ENCODE peak calls at places on chromosomes 12 and 14, in five cellular contexts. G, H, Q, W and P are unnamed samples.

GRCh38 chr14:88749139-88749538 is 43.6 kb downstream of the EML5 start:
- DNase-seq in W (no peak), H (no peak), G (no peak), Q (no peak), P (no peak)

GRCh38 chr14:24816929-24817637 is 183.1 kb upstream of the GZMB start:
- DNase-seq in Q (no peak), H (peak; percentile 98), W (no peak), G (peak; percentile 81), P (no peak)

GRCh38 chr14:95326987-95327386 is 7.3 kb upstream of the CLMN start:
- DNase-seq in W (peak; percentile 76), G (no peak), Q (no peak), H (no peak), P (no peak)

GRCh38 chr12:109529618-109530300 is 43.5 kb downstream of the MMAB start:
- DNase-seq in W (no peak), Q (no peak), G (no peak), H (no peak), P (peak; percentile 4)

GRCh38 chr12:48788852-48789775 is at the start of gene ADCY6:
- DNase-seq in H (peak; percentile 67), Q (peak; percentile 83), W (no peak), G (peak; percentile 80), P (peak; percentile 3)

GRCh38 chr14:81256289-81256960 is 35.7 kb upstream of the GTF2A1 start:
- DNase-seq in W (no peak), H (no peak), G (no peak), Q (no peak), P (no peak)

GRCh38 chr14:81450976-81451375 is 50.9 kb upstream of the STON2 start:
- DNase-seq in W (no peak), H (no peak), Q (no peak), G (no peak), P (no peak)

GRCh38 chr14:31022386-31022785 is 3.1 kb upstream of the AP4S1 start:
- DNase-seq in W (no peak), H (no peak), G (no peak), Q (no peak), P (no peak)

GRCh38 chr12:73421832-73422231 is 1115.8 kb upstream of the ATXN7L3B start:
- DNase-seq in Q (no peak), W (no peak), G (no peak), H (no peak), P (no peak)

GRCh38 chr12:78293039-78293686 is 462.5 kb downstream of the NAV3 start:
- DNase-seq in Q (no peak), G (no peak), W (no peak), H (peak; percentile 36), P (no peak)

GRCh38 chr12:75852143-75852542 is 179.4 kb downstream of the PHLDA1 start:
- DNase-seq in W (no peak), H (no peak), Q (no peak), G (no peak), P (no peak)

GRCh38 chr12:31835276-31835882 is 106.6 kb upstream of the AMN1 start:
- DNase-seq in Q (no peak), W (no peak), H (peak; percentile 50), G (no peak), P (no peak)

DNA sequence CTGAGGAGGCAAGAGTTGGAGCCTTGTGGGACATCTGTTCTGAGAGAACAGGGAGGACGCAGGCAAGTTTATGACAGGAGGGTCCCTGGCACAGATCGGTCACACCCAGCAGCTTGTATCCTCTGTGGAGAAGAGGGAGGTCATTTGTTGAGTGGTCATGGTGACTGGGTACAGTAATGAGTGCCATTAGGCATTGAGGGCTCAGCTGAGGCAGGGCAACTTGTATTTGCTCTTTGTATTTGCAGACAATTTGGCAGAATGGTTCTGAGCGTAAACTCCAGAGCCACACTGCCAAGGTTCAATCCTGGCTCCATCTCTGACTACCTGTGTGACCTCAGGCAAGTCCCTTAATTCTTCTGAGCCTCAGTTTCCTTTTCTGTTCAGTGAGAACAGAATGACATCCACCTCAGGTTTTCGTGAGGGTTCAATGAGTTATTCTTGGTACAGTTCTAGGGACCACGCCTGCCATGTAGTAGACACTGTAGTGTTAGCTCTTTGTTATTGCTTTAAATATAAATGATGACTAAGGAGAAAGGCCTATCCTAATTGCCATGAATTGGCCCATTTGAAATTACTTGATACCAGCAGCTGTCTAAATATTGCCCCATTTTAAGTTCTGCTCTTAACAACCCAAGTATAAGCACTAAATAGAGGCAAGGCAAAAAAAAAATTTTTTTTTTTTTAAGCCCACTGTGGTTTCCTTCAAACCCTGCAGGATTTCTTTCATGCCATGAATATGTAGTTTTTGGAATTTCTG is 84.4 kb downstream of the BORCS5 start:
- DNase-seq in G (no peak), W (no peak), H (no peak), Q (no peak), P (no peak)
- H3K27ac ChIP-seq in G (no peak overlapping the region), W (no peak overlapping the region), H (peak overlapping the region; percentile 22), Q (peak overlapping the region; percentile 77), P (no peak overlapping the region)

DNA sequence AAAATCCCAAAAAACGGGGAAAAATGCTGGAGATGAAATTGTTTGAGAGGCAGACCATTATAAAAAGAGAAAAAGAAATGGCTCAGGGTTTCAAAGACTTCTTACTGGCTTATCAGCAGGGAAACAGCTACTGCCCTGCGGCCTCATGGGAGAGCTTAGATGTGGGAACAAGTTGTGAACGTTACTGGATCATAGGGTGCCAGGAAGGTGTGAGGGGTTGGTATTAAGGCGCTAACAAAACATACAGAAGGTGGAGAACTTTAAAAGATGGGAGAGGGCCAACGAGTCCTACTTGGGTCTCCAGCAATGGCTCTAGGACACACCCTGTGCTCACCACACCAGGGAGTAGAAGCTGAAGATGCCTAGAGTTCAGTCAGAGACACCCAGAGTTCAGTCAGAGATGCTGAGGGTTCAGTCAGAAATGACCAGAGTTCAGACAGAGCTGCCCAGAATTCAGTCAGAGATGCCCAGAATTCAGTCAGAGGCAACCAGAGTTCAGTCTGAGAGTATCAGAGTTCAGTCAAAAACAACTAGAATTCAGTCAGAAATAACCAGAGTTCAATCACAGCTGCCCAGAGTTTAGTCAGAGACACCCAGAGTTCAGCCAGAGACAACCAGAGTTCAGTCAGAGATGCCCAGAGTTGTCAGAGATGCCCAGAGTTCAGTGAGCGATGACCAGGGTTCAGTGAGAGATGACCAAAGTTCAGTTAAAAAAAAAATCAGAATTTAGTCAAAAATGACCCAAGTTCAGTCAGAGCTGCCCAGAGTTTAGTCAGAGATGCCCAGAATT is 1103.6 kb downstream of the BCL11B start:
- DNase-seq in H (no peak), G (no peak), Q (no peak), W (no peak), P (no peak)
- H3K27ac ChIP-seq in H (no peak overlapping the region), G (no peak overlapping the region), Q (no peak overlapping the region), W (no peak overlapping the region), P (no peak overlapping the region)

GRCh38 chr14:32370720-32371119 is 41.6 kb downstream of the AKAP6 start:
- DNase-seq in H (no peak), G (no peak), W (no peak), Q (no peak), P (no peak)
- H3K27ac ChIP-seq in H (no peak overlapping the region), G (no peak overlapping the region), W (no peak overlapping the region), Q (no peak overlapping the region), P (peak overlapping the region; percentile 41)

GRCh38 chr14:75068294-75069020 is 984 bp upstream of the ZC2HC1C start:
- DNase-seq in H (no peak), G (no peak), Q (no peak), W (no peak), P (no peak)
- H3K27ac ChIP-seq in H (peak overlapping the region; percentile 95), G (peak overlapping the region; percentile 71), Q (peak overlapping the region; percentile 76), W (peak overlapping the region; percentile 53), P (peak overlapping the region; percentile 88)

GRCh38 chr12:65495233-65495632 is 216.8 kb downstream of the MSRB3 start:
- DNase-seq in G (no peak), Q (no peak), H (peak; percentile 7), W (no peak), P (no peak)
- H3K27ac ChIP-seq in G (no peak overlapping the region), Q (no peak overlapping the region), H (no peak overlapping the region), W (no peak overlapping the region), P (no peak overlapping the region)

DNA sequence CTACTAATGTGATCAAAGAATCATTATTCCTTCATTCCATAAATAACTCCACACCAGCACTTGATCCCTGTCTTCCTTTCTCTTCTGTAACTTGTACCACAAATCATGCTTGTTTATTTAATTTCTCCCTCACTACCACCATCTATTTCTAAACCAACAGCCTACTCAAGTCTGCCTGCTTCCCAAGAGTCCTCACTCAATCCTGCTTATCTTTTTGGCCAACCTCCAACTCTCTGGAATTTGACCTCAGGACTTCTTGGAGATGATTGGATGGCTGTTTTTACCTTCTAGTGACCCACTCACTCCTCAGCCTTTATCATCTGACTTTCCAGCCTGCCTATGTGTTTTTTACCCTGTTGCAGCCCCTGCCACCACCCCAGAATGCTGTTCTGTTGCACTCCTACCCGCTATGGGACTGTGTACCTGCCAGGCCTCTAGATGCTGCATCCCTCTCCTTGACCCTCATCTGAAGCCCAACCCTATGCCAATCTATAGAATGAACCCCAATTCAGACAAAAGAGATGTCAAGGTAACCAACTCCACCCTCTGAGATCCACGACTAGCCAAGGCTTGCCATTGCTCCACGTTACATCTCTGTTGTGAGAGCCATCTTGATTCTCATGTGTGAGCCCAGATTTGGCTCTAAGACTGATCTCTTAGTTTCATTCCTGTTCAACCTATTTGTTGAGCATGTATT is 150.2 kb upstream of the PLEKHG7 start:
- DNase-seq in W (no peak), H (no peak), Q (no peak), G (no peak), P (no peak)
- H3K27ac ChIP-seq in W (no peak overlapping the region), H (no peak overlapping the region), Q (peak overlapping the region; percentile 43), G (no peak overlapping the region), P (no peak overlapping the region)

GRCh38 chr12:16607895-16608294 is 1.9 kb upstream of the LMO3 start:
- DNase-seq in W (no peak), Q (no peak), H (no peak), G (peak; percentile 36), P (no peak)
- H3K27ac ChIP-seq in W (no peak overlapping the region), Q (no peak overlapping the region), H (no peak overlapping the region), G (peak overlapping the region; percentile 29), P (peak overlapping the region; percentile 96)

GRCh38 chr14:76091036-76091435 is 60.7 kb upstream of the GPATCH2L start:
- DNase-seq in H (peak; percentile 15), G (no peak), Q (no peak), W (peak; percentile 55), P (no peak)
- H3K27ac ChIP-seq in H (no peak overlapping the region), G (no peak overlapping the region), Q (no peak overlapping the region), W (no peak overlapping the region), P (no peak overlapping the region)

GRCh38 chr12:93805736-93806141 is 128.6 kb downstream of the CRADD start:
- DNase-seq in Q (no peak), H (no peak), W (no peak), G (no peak), P (no peak)

GRCh38 chr12:93804392-93805179 is 127.4 kb downstream of the CRADD start:
- DNase-seq in H (no peak), W (no peak), G (no peak), Q (no peak), P (no peak)

GRCh38 chr12:93802698-93803097 is 125.5 kb downstream of the CRADD start:
- DNase-seq in H (no peak), Q (no peak), W (no peak), G (no peak), P (no peak)

GRCh38 chr12:93803408-93803807 is 126.2 kb downstream of the CRADD start:
- DNase-seq in H (no peak), G (no peak), W (no peak), Q (no peak), P (no peak)

DNA sequence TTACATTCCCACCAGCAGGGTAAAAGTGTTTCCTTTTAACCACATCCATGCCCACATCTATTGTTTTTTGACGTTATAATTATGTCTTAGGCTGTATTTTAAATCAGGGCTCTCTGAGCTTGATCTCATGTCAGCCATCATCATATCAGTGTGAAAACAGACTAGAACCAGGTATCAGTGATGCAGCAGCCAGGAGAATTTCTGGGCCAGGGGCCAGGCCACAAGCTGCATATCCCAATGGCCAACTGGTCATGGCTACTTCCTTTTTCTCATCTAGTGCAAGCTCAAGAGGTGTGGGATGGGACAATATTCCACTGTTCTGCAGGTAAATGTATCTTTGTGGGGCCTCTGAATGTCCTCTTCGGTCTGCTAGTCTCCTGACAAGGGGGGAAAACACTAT is 125.1 kb downstream of the CRADD start:
- DNase-seq in H (no peak), G (no peak), Q (no peak), W (no peak), P (no peak)
- H3K27ac ChIP-seq in H (no peak overlapping the region), G (no peak overlapping the region), Q (no peak overlapping the region), W (no peak overlapping the region), P (no peak overlapping the region)